ENCODE peak calls at places on chromosomes 16 and 17, in ten cellular contexts. One of them, this sample, is unnamed.

GRCh38 chr16:50940275-50940854 is 198.5 kb downstream of the CYLD start:
- DNase-seq in skeletal muscle cell: no peak
- DNase-seq in naive B cell: no peak
- DNase-seq in left cardiac atrium: no peak
- DNase-seq in activated effector memory CD4-positive, alpha-beta T cell treated with anti-CD3 and anti-CD28 coated beads, Interleukin-2, amount 50 U/mL, for 16 hours: no peak
- DNase-seq in epithelial cell of esophagus: peak
- DNase-seq in AG08395: no peak
- DNase-seq in stimulated activated CD8-positive, alpha-beta memory T cell treated with anti-CD3 and anti-CD28 coated beads, Interleukin-7, amount 100 ng/mL, for 24 hours: no peak
- DNase-seq in fibroblast of pulmonary artery: no peak
- DNase-seq in fibroblast of the conjunctiva: no peak
- DNase-seq in this sample: no peak

GRCh38 chr17:74738051-74738996 is 1.3 kb downstream of the RAB37 start:
- DNase-seq in naive B cell: peak
- DNase-seq in stimulated activated CD8-positive, alpha-beta memory T cell treated with anti-CD3 and anti-CD28 coated beads, Interleukin-7, amount 100 ng/mL, for 24 hours: peak
- DNase-seq in AG08395: no peak
- DNase-seq in activated effector memory CD4-positive, alpha-beta T cell treated with anti-CD3 and anti-CD28 coated beads, Interleukin-2, amount 50 U/mL, for 16 hours: peak
- DNase-seq in left cardiac atrium: no peak
- DNase-seq in epithelial cell of esophagus: no peak
- DNase-seq in fibroblast of the conjunctiva: no peak
- DNase-seq in fibroblast of pulmonary artery: peak
- DNase-seq in skeletal muscle cell: no peak
- DNase-seq in this sample: no peak

GRCh38 chr17:74163271-74163821 is 40.1 kb upstream of the RPL38 start:
- DNase-seq in skeletal muscle cell: no peak
- DNase-seq in left cardiac atrium: no peak
- DNase-seq in fibroblast of pulmonary artery: no peak
- DNase-seq in naive B cell: no peak
- DNase-seq in activated effector memory CD4-positive, alpha-beta T cell treated with anti-CD3 and anti-CD28 coated beads, Interleukin-2, amount 50 U/mL, for 16 hours: no peak
- DNase-seq in stimulated activated CD8-positive, alpha-beta memory T cell treated with anti-CD3 and anti-CD28 coated beads, Interleukin-7, amount 100 ng/mL, for 24 hours: no peak
- DNase-seq in epithelial cell of esophagus: no peak
- DNase-seq in AG08395: no peak
- DNase-seq in fibroblast of the conjunctiva: no peak
- DNase-seq in this sample: no peak

GRCh38 chr16:78122774-78123315 is 23.4 kb downstream of the WWOX start:
- DNase-seq in fibroblast of the conjunctiva: peak
- DNase-seq in left cardiac atrium: no peak
- DNase-seq in activated effector memory CD4-positive, alpha-beta T cell treated with anti-CD3 and anti-CD28 coated beads, Interleukin-2, amount 50 U/mL, for 16 hours: peak
- DNase-seq in skeletal muscle cell: no peak
- DNase-seq in epithelial cell of esophagus: peak
- DNase-seq in stimulated activated CD8-positive, alpha-beta memory T cell treated with anti-CD3 and anti-CD28 coated beads, Interleukin-7, amount 100 ng/mL, for 24 hours: no peak
- DNase-seq in fibroblast of pulmonary artery: peak
- DNase-seq in AG08395: peak
- DNase-seq in naive B cell: peak
- DNase-seq in this sample: no peak

GRCh38 chr16:53356478-53357207 is 77.6 kb upstream of the RBL2 start:
- DNase-seq in stimulated activated CD8-positive, alpha-beta memory T cell treated with anti-CD3 and anti-CD28 coated beads, Interleukin-7, amount 100 ng/mL, for 24 hours: no peak
- DNase-seq in left cardiac atrium: no peak
- DNase-seq in AG08395: no peak
- DNase-seq in fibroblast of pulmonary artery: no peak
- DNase-seq in fibroblast of the conjunctiva: no peak
- DNase-seq in activated effector memory CD4-positive, alpha-beta T cell treated with anti-CD3 and anti-CD28 coated beads, Interleukin-2, amount 50 U/mL, for 16 hours: no peak
- DNase-seq in naive B cell: no peak
- DNase-seq in skeletal muscle cell: no peak
- DNase-seq in epithelial cell of esophagus: no peak
- DNase-seq in this sample: no peak

GRCh38 chr16:57786632-57787518 is 15.4 kb downstream of the KIFC3 start:
- DNase-seq in stimulated activated CD8-positive, alpha-beta memory T cell treated with anti-CD3 and anti-CD28 coated beads, Interleukin-7, amount 100 ng/mL, for 24 hours: no peak
- DNase-seq in naive B cell: no peak
- DNase-seq in left cardiac atrium: peak
- DNase-seq in fibroblast of pulmonary artery: no peak
- DNase-seq in activated effector memory CD4-positive, alpha-beta T cell treated with anti-CD3 and anti-CD28 coated beads, Interleukin-2, amount 50 U/mL, for 16 hours: no peak
- DNase-seq in AG08395: no peak
- DNase-seq in skeletal muscle cell: no peak
- DNase-seq in fibroblast of the conjunctiva: no peak
- DNase-seq in epithelial cell of esophagus: no peak
- DNase-seq in this sample: peak

GRCh38 chr17:30961213-30962188 is 9.3 kb upstream of the RNF135 start:
- DNase-seq in fibroblast of pulmonary artery: peak
- DNase-seq in naive B cell: peak
- DNase-seq in fibroblast of the conjunctiva: no peak
- DNase-seq in AG08395: no peak
- DNase-seq in left cardiac atrium: no peak
- DNase-seq in skeletal muscle cell: no peak
- DNase-seq in stimulated activated CD8-positive, alpha-beta memory T cell treated with anti-CD3 and anti-CD28 coated beads, Interleukin-7, amount 100 ng/mL, for 24 hours: no peak
- DNase-seq in epithelial cell of esophagus: peak
- DNase-seq in activated effector memory CD4-positive, alpha-beta T cell treated with anti-CD3 and anti-CD28 coated beads, Interleukin-2, amount 50 U/mL, for 16 hours: peak
- DNase-seq in this sample: no peak

GRCh38 chr16:77944631-77945030 is 77.7 kb upstream of the CLEC3A start:
- DNase-seq in left cardiac atrium: no peak
- DNase-seq in fibroblast of the conjunctiva: no peak
- DNase-seq in epithelial cell of esophagus: no peak
- DNase-seq in fibroblast of pulmonary artery: no peak
- DNase-seq in naive B cell: no peak
- DNase-seq in activated effector memory CD4-positive, alpha-beta T cell treated with anti-CD3 and anti-CD28 coated beads, Interleukin-2, amount 50 U/mL, for 16 hours: no peak
- DNase-seq in stimulated activated CD8-positive, alpha-beta memory T cell treated with anti-CD3 and anti-CD28 coated beads, Interleukin-7, amount 100 ng/mL, for 24 hours: no peak
- DNase-seq in AG08395: no peak
- DNase-seq in skeletal muscle cell: no peak
- DNase-seq in this sample: no peak

GRCh38 chr16:68704232-68704867 is 32.7 kb upstream of the CDH1 start:
- DNase-seq in fibroblast of pulmonary artery: peak
- DNase-seq in left cardiac atrium: peak
- DNase-seq in stimulated activated CD8-positive, alpha-beta memory T cell treated with anti-CD3 and anti-CD28 coated beads, Interleukin-7, amount 100 ng/mL, for 24 hours: peak
- DNase-seq in AG08395: peak
- DNase-seq in naive B cell: peak
- DNase-seq in fibroblast of the conjunctiva: peak
- DNase-seq in skeletal muscle cell: no peak
- DNase-seq in epithelial cell of esophagus: peak
- DNase-seq in activated effector memory CD4-positive, alpha-beta T cell treated with anti-CD3 and anti-CD28 coated beads, Interleukin-2, amount 50 U/mL, for 16 hours: peak
- DNase-seq in this sample: no peak